ENCODE peak calls at places on chromosomes 5 and 9, in eight cellular contexts. D, N, S, T, B, R, C and X are unnamed samples.

GRCh38 chr5:173907686-173908371 is 19.7 kb downstream of the CPEB4 start:
- DNase-seq in C (no peak), R (no peak), B (peak), D (no peak), S (peak), T (no peak), N (no peak), X (no peak)

GRCh38 chr9:89781838-89782237 is 177.0 kb downstream of the GADD45G start:
- DNase-seq in R (no peak), N (no peak), B (peak), S (peak), T (no peak), D (no peak), C (no peak), X (no peak)

GRCh38 chr9:118614011-118614410 is 755.2 kb downstream of the BRINP1 start:
- DNase-seq in D (no peak), B (no peak), T (no peak), N (no peak), R (no peak), S (no peak), C (no peak), X (no peak)

GRCh38 chr5:180093241-180093640 is 21.7 kb upstream of the RNF130 start:
- DNase-seq in C (no peak), B (no peak), T (no peak), S (no peak), D (no peak), N (no peak), R (no peak), X (no peak)

GRCh38 chr5:130797303-130797702 is 367.8 kb downstream of the HINT1 start:
- DNase-seq in N (no peak), S (no peak), C (no peak), T (no peak), R (no peak), B (no peak), D (no peak), X (no peak)

GRCh38 chr5:30846171-30846570 is 347.3 kb upstream of the CDH6 start:
- DNase-seq in T (no peak), B (no peak), N (no peak), R (no peak), S (no peak), D (no peak), C (no peak), X (no peak)

GRCh38 chr5:76831108-76831447 is 12.2 kb downstream of the F2RL1 start:
- DNase-seq in B (no peak), C (peak), N (no peak), T (no peak), R (no peak), D (no peak), S (no peak), X (peak)

GRCh38 chr9:131621551-131622321 is 76.4 kb downstream of the PRRT1B start:
- DNase-seq in N (no peak), S (no peak), C (no peak), R (no peak), B (no peak), D (no peak), T (no peak), X (no peak)

GRCh38 chr5:65390208-65390607 is 91.5 kb downstream of the ADAMTS6 start:
- DNase-seq in B (no peak), D (no peak), N (no peak), T (no peak), C (no peak), R (no peak), S (no peak), X (no peak)

GRCh38 chr9:76650692-76651091 is 113.5 kb upstream of the PCA3 start:
- DNase-seq in R (no peak), C (no peak), S (no peak), D (no peak), N (no peak), T (no peak), B (no peak), X (no peak)

GRCh38 chr9:93531374-93531773 is 45.0 kb upstream of the PHF2 start:
- DNase-seq in N (no peak), R (no peak), D (no peak), B (no peak), S (peak), T (no peak), C (no peak), X (no peak)

GRCh38 chr9:121194730-121195129 is 6.9 kb downstream of the RAB14 start:
- DNase-seq in B (no peak), R (no peak), S (no peak), D (no peak), C (no peak), T (no peak), N (no peak), X (no peak)